ENCODE peak calls at places on chromosomes 13 and 19, in ten cellular contexts. E is AG08396, S is NCI-H345, H is HEK293T, W is G401, X is ovary, O is aorta, Z is ACHN, N is pancreas, P is NCI-H2081. G is an unnamed sample.

GRCh38 chr13:80755925-80756324 is 415.0 kb upstream of the SPRY2 start:
- DNase-seq in Z (no peak), W (peak; percentile 89), O (no peak), N (no peak), E (no peak), X (no peak), H (no peak), P (no peak), S (peak; percentile 43), G (peak; percentile 11)

GRCh38 chr19:44367024-44367423 is 10.5 kb upstream of the ZNF112 start:
- DNase-seq in S (no peak), H (no peak), E (no peak), Z (no peak), P (no peak), W (no peak), X (no peak), O (no peak), N (no peak), G (no peak)

GRCh38 chr19:33197591-33198000 is 3.5 kb downstream of the LRP3 start:
- DNase-seq in H (no peak), Z (no peak), S (no peak), X (no peak), W (no peak), P (no peak), E (no peak), N (no peak), O (no peak), G (no peak)

GRCh38 chr13:32300920-32301319 is 14.2 kb downstream of the ZAR1L start:
- DNase-seq in P (no peak), W (no peak), E (no peak), H (no peak), X (no peak), N (no peak), S (no peak), Z (no peak), O (no peak), G (no peak)

GRCh38 chr19:46371371-46371901 is 24.5 kb downstream of the PPP5C start:
- DNase-seq in N (no peak), E (no peak), O (peak; percentile 61), X (no peak), W (no peak), P (no peak), S (no peak), Z (no peak), H (no peak), G (no peak)

GRCh38 chr13:27960362-27961226 is 8.5 kb downstream of the CDX2 start:
- DNase-seq in H (no peak), Z (peak; percentile 77), S (no peak), X (no peak), N (peak; percentile 89), W (no peak), E (peak; percentile 55), P (peak; percentile 30), O (no peak), G (no peak)

GRCh38 chr13:84481958-84482357 is 599.7 kb upstream of the SLITRK1 start:
- DNase-seq in X (no peak), O (no peak), S (no peak), E (peak; percentile 11), W (no peak), P (no peak), H (no peak), N (no peak), Z (no peak), G (no peak)

GRCh38 chr13:59425211-59425721 is 738.5 kb downstream of the DIAPH3 start:
- DNase-seq in W (no peak), X (no peak), Z (no peak), P (no peak), H (no peak), S (no peak), O (no peak), E (peak; percentile 15), N (no peak), G (peak; percentile 62)

GRCh38 chr19:12838893-12839656 is 760 bp downstream of the MAST1 start:
- DNase-seq in H (no peak), W (peak; percentile 75), O (no peak), E (no peak), P (peak; percentile 70), S (no peak), Z (no peak), N (no peak), X (no peak), G (peak; percentile 41)

GRCh38 chr13:109764474-109765292 is 21.7 kb downstream of the IRS2 start:
- DNase-seq in Z (no peak), O (no peak), H (no peak), N (no peak), X (no peak), W (peak; percentile 79), E (no peak), S (no peak), P (no peak), G (peak; percentile 91)

GRCh38 chr19:4878491-4878968 is 11.1 kb upstream of the PLIN3 start:
- DNase-seq in E (peak; percentile 17), Z (no peak), S (no peak), W (no peak), P (peak; percentile 5), N (peak; percentile 38), O (no peak), H (no peak), X (no peak), G (no peak)

GRCh38 chr19:2391118-2391725 is 31.2 kb downstream of the TMPRSS9 start:
- DNase-seq in X (peak; percentile 56), O (no peak), Z (peak; percentile 67), S (peak; percentile 65), W (peak; percentile 78), H (peak; percentile 59), E (peak; percentile 78), N (no peak), P (peak; percentile 72), G (peak; percentile 84)

GRCh38 chr19:15840833-15841232 is 25.4 kb upstream of the OR10H1 start:
- DNase-seq in S (no peak), O (no peak), X (no peak), P (no peak), H (no peak), Z (no peak), N (no peak), W (no peak), E (no peak), G (no peak)

GRCh38 chr19:45969676-45970075 is 4.0 kb downstream of the NOVA2 start:
- DNase-seq in S (no peak), O (no peak), H (no peak), Z (no peak), E (no peak), X (no peak), W (no peak), N (no peak), P (no peak), G (no peak)

GRCh38 chr13:71618154-71618553 is 248.8 kb downstream of the DACH1 start:
- DNase-seq in Z (no peak), P (no peak), E (no peak), W (no peak), H (no peak), S (no peak), N (no peak), O (no peak), X (no peak), G (peak; percentile 53)

GRCh38 chr13:19161308-19161707 is 20.3 kb downstream of the TUBA3C start:
- DNase-seq in W (no peak), H (no peak), X (no peak), E (no peak), O (peak; percentile 28), P (no peak), Z (no peak), S (no peak), N (no peak), G (no peak)

GRCh38 chr13:24890256-24890655 is 126.3 kb downstream of the RNF17 start:
- DNase-seq in P (no peak), O (no peak), W (no peak), H (no peak), X (no peak), Z (no peak), S (no peak), E (no peak), N (no peak), G (no peak)